ENCODE peak calls at places on chromosomes 7 and 10, in eight cellular contexts. L, C, E, M, H, Z, J and P are unnamed samples.

GRCh38 chr7:71411475-71411874 is 279.5 kb downstream of the GALNT17 start:
- DNase-seq in C (no peak), Z (no peak), E (no peak), M (no peak), J (no peak), H (no peak), L (no peak), P (no peak)

GRCh38 chr10:34323197-34323596 is 491.9 kb downstream of the PARD3 start:
- DNase-seq in L (no peak), M (no peak), J (no peak), Z (no peak), C (no peak), E (no peak), H (no peak), P (no peak)

GRCh38 chr10:27192284-27192683 is 37.1 kb downstream of the MASTL start:
- DNase-seq in E (no peak), M (no peak), Z (no peak), C (no peak), L (no peak), J (no peak), H (no peak), P (no peak)

GRCh38 chr7:106166651-106167342 is 54.7 kb upstream of the SYPL1 start:
- DNase-seq in C (peak), Z (no peak), L (no peak), J (peak), M (no peak), H (no peak), E (no peak), P (no peak)

GRCh38 chr10:25744574-25744973 is 189.5 kb upstream of the MYO3A start:
- DNase-seq in E (no peak), M (no peak), H (no peak), J (no peak), L (no peak), Z (no peak), C (no peak), P (no peak)

GRCh38 chr10:70426835-70427234 is 14.6 kb downstream of the NODAL start:
- DNase-seq in E (no peak), C (no peak), M (no peak), Z (no peak), J (no peak), L (no peak), H (no peak), P (no peak)

GRCh38 chr10:27701971-27702537 is 43.6 kb downstream of the MKX start:
- DNase-seq in J (no peak), Z (no peak), M (no peak), H (no peak), C (no peak), E (no peak), L (no peak), P (no peak)

GRCh38 chr10:110803830-110804338 is 67.8 kb upstream of the PDCD4 start:
- DNase-seq in Z (peak), L (no peak), H (no peak), J (peak), M (no peak), E (no peak), C (no peak), P (peak)

GRCh38 chr10:27948191-27948590 is 50.7 kb downstream of the ODAD2 start:
- DNase-seq in C (no peak), M (no peak), Z (no peak), E (no peak), L (no peak), H (no peak), J (no peak), P (no peak)

GRCh38 chr10:35074266-35074665 is 15.9 kb downstream of the CUL2 start:
- DNase-seq in L (no peak), E (no peak), Z (no peak), J (no peak), C (no peak), M (no peak), H (no peak), P (no peak)

GRCh38 chr7:23247602-23248335 is 1.2 kb downstream of the GPNMB start:
- DNase-seq in J (peak), H (peak), L (peak), C (peak), Z (peak), M (peak), E (peak), P (no peak)

GRCh38 chr10:95741807-95742528 is 14.0 kb upstream of the ENTPD1 start:
- DNase-seq in C (no peak), Z (no peak), L (no peak), E (no peak), M (no peak), H (no peak), J (peak), P (no peak)
- TF ChIP-seq CTCF in C (no peak), Z (peak), L (peak), E (peak), M (peak), H (no peak), J (no peak), P (no peak)

GRCh38 chr10:79146611-79147130 is 77.9 kb downstream of the ZMIZ1 start:
- DNase-seq in M (peak), H (peak), L (no peak), E (peak), C (peak), Z (peak), J (no peak), P (peak)
- TF ChIP-seq CTCF in M (peak), H (peak), L (peak), E (peak), C (no peak), Z (no peak), J (no peak), P (no peak)

GRCh38 chr10:84108797-84109196 is 30.5 kb upstream of the GHITM start:
- DNase-seq in C (no peak), E (no peak), L (no peak), Z (no peak), M (no peak), J (no peak), H (no peak), P (no peak)

GRCh38 chr10:84117683-84118394 is 21.5 kb upstream of the GHITM start:
- DNase-seq in E (no peak), L (no peak), J (no peak), C (no peak), Z (no peak), H (no peak), M (no peak), P (no peak)

GRCh38 chr10:84118395-84119006 is 20.8 kb upstream of the GHITM start:
- DNase-seq in C (no peak), E (no peak), L (no peak), H (no peak), Z (no peak), J (no peak), M (no peak), P (no peak)

DNA sequence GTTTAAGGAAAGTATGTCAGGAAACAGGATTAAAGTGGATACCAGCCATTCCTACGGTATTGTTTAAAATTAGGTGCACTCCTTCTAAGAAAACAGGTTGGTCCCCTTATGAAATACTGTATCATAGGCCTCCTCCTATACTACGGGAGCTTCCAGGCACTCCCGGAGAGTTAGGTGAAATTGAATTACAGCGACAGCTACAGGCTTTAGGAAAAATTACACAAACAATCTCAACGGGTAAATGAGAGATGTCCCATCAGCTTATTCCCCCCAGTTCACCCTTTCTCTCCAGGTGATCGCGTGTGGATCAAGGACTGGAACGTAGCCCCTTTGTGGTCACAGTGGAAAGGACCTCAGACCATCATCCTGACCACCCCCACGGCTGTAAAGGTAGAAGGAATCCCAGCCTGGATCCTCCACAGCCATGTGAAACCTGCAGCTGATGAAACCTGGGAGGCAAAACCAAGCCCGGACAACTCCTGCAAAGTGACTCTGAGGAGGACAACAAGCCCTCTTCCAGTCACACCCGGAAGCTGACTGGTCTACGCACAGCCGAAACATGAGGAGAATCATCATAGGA is 25.1 kb upstream of the GHITM start:
- DNase-seq in Z (no peak), H (no peak), J (no peak), E (no peak), C (no peak), M (no peak), L (no peak), P (no peak)
- TF ChIP-seq CTCF in Z (peak), H (peak), J (no peak), E (no peak), C (no peak), M (peak), L (no peak), P (no peak)

GRCh38 chr10:7819126-7819470 is 793 bp downstream of the TAF3 start:
- DNase-seq in L (no peak), M (no peak), H (peak), E (peak), C (peak), J (peak), Z (no peak), P (no peak)
- TF ChIP-seq CTCF in L (no peak), M (peak), H (peak), E (peak), C (no peak), J (peak), Z (no peak), P (no peak)